ENCODE peak calls at places on chromosomes 4 and X, in four cellular contexts. V is pancreas, U is dorsolateral prefrontal cortex, E is Panc1. H is an unnamed sample.

GRCh38 chrX:130081421-130082045 is 28.8 kb downstream of the ELF4 start:
- DNase-seq in E (no peak), U (no peak), V (no peak), H (no peak)

GRCh38 chrX:118254611-118255010 is 91.3 kb upstream of the WDR44 start:
- DNase-seq in V (no peak), E (peak), U (no peak), H (peak)

GRCh38 chr4:14294611-14295010 is 667.1 kb upstream of the BOD1L1 start:
- DNase-seq in V (no peak), E (no peak), U (no peak), H (no peak)

GRCh38 chr4:13243152-13243551 is 241.0 kb downstream of the RAB28 start:
- DNase-seq in E (no peak), V (no peak), U (no peak), H (no peak)

GRCh38 chr4:37763164-37763444 is 63.4 kb upstream of the PGM2 start:
- DNase-seq in V (no peak), U (no peak), E (no peak), H (no peak)

GRCh38 chr4:54092800-54093608 is 7.0 kb upstream of the GSX2 start:
- DNase-seq in E (no peak), U (no peak), V (no peak), H (no peak)

GRCh38 chr4:177266492-177266891 is 43.2 kb upstream of the NEIL3 start:
- DNase-seq in V (no peak), U (no peak), E (no peak), H (no peak)

GRCh38 chr4:14504162-14504561 is 498.1 kb upstream of the CPEB2 start:
- DNase-seq in U (no peak), E (no peak), V (no peak), H (no peak)

GRCh38 chr4:47814896-47815295 is 23.0 kb downstream of the CORIN start:
- DNase-seq in U (no peak), V (no peak), E (no peak), H (no peak)

GRCh38 chrX:139931646-139932076 is 1.2 kb downstream of the ATP11C start:
- DNase-seq in V (no peak), E (no peak), U (peak), H (no peak)

GRCh38 chr4:77777135-77777777 is 41.9 kb downstream of the CNOT6L start:
- DNase-seq in U (no peak), V (no peak), E (no peak), H (no peak)

GRCh38 chrX:126027229-126027628 is 138.9 kb downstream of the DCAF12L2 start:
- DNase-seq in E (no peak), V (no peak), U (no peak), H (no peak)

GRCh38 chrX:119784747-119785446 is 6.5 kb downstream of the RPL39 start:
- DNase-seq in V (peak), U (no peak), E (peak), H (peak)

GRCh38 chrX:56107320-56107719 is 124.8 kb upstream of the KLF8 start:
- DNase-seq in U (no peak), V (no peak), E (no peak), H (no peak)

GRCh38 chr4:184757810-184758209 is 23.9 kb upstream of the CENPU start:
- DNase-seq in U (no peak), E (no peak), V (no peak), H (no peak)

GRCh38 chr4:48683784-48684666 is 96.1 kb downstream of the FRYL start:
- DNase-seq in E (no peak), V (no peak), U (no peak), H (no peak)

GRCh38 chr4:4430492-4431195 is 43.7 kb downstream of the NSG1 start:
- DNase-seq in U (no peak), E (peak), V (no peak), H (peak)

GRCh38 chrX:16465081-16465876 is 184.7 kb upstream of the S100G start:
- DNase-seq in U (no peak), V (no peak), E (no peak), H (no peak)

GRCh38 chr4:159787901-159788300 is 685.0 kb downstream of the RAPGEF2 start:
- DNase-seq in E (no peak), U (no peak), V (no peak), H (no peak)

GRCh38 chrX:144586756-144587155 is 660.5 kb upstream of the SPANXN1 start:
- DNase-seq in V (no peak), E (no peak), U (no peak), H (no peak)

GRCh38 chr4:52037730-52038108 is 380 bp downstream of the SGCB start:
- DNase-seq in U (peak), V (no peak), E (no peak), H (no peak)

GRCh38 chr4:162015090-162015489 is 148.7 kb downstream of the FSTL5 start:
- DNase-seq in E (no peak), V (no peak), U (no peak), H (no peak)

GRCh38 chr4:89140168-89140759 is 28.9 kb downstream of the TIGD2 start:
- DNase-seq in V (no peak), E (no peak), U (no peak), H (no peak)

GRCh38 chr4:42655921-42656735 is 777 bp downstream of the ATP8A1 start:
- DNase-seq in U (peak), E (no peak), V (peak), H (peak)

DNA sequence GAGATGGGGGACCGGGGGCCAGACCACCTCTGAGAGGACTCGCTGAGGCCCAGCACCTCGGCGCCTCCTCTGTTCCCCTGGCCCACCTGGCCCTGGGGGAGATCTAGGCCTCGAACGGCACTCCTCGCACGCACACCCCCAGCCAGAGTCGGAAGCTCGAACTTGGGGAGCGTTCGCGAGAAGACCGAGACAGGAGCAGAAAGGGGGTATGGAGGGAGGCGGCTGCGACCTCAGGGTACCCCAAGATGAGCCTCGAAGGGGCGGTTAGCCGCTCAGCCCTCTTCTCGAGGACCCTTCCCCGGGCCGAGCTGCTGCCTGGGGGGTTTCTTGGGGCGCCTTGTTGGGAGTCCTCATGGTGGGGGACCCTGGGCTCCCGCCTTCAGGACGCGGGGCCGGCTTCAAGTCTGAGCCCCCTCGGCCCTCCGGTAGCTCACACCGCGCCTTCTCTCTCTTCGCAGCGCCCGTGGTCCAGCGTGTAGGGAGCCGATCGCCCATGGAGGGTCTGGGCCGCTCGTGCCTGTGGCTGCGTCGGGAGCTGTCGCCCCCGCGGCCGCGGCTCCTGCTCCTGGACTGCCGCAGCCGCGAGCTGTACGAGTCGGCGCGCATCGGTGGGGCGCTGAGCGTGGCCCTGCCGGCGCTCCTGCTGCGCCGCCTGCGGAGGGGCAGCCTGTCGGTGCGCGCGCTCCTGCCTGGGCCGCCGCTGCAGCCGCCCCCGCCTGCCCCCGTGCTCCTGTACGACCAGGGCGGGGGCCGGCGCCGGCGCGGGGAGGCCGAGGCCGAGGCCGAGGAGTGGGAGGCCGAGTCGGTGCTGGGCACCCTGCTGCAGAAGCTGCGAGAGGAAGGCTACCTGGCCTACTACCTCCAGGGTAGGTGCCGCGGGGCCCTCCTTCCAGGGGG is 706 bp downstream of the DUSP9 start:
- DNase-seq in E (no peak), V (peak), U (peak), H (no peak)
- H3K4me3 ChIP-seq in E (peak), V (no peak), U (peak), H (no peak)

DNA sequence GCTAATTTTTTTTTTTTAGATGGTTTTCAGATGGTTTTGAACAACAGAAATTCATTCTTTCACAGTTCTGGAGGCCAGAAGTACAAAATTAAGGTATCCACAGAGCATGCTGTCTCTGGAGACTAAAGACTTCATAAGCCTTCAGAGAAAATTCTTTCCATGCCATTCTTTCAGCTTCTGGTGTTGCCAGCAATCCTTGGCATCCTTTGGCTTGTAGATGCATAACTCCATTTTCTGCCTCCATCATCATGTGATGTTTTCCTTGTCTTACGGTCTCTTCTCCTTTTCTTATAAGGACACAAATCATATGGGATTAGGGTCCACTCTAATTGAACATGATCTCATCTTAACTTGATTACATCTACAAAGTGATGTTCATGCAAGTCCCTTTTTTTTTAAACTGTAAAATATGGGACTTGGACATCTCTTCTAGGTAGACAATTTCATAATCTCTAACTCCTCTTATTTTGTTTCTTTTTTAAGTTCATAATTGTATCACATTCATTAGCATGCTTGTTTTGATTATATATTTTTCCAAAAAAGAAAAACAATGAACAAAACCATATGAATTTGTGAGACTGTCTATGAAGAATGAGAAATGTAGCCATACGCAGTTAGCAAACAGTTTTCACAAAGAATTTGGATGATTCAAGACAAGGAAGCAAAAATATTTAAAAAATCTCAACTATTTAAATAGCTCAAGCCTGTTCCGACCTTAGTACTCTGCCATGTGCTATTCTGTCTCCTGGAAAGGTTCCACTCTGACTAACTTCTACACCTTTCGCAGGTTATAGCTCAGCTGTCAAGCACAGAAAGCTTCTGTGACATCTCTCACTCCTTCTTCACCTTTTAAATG is 53.1 kb upstream of the GIMD1 start:
- DNase-seq in U (no peak), V (no peak), E (no peak), H (no peak)
- H3K27ac ChIP-seq in U (no peak), V (no peak), E (no peak), H (no peak)

GRCh38 chrX:105210258-105210657 is 10.2 kb downstream of the TEX13A start:
- DNase-seq in E (no peak), V (no peak), U (no peak), H (no peak)
- TF ChIP-seq CTCF in E (peak), V (no peak), U (no peak), H (no peak)

GRCh38 chrX:150507251-150507856 is 61.1 kb upstream of the MTM1 start:
- DNase-seq in U (no peak), V (peak), E (no peak), H (no peak)
- H3K4me3 ChIP-seq in U (no peak), V (no peak), E (no peak), H (no peak)

DNA sequence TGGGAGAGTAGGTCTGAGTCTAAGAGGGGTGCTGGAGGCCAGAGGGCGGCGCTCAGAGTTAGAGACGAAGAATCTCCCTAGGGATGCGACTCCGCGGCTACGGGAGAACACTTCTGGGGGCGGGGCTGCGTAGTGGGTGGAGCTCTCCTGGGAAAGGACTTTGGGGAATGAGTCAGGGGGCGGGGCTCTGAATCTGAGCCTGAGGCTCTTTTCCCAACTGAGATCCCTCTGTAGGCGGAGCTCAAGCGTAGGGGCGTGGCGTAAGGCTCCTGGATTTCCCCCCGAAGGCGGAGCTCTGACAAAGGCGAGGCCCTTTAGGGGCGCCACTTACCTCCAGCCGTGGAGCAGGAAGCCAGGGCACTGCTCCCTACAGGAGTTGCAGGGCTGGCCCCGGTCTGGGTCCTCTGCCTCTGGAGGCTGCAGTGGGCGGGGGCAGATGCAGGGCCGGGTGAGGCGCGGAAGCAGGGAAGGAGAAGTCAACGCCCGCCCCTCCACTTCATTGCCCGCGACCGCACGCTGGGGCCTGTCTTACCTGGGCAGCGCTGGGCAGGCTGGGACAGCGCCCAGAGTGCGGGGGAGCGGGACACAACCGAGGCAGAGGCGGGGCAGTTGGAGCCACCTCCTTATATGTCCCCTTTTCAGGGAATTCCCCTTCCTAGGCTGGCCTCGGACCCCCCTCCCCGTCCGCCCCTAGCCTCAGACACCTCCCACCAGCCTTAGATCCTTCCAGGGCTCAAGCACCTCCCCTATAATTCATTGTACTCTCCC is 1.7 kb downstream of the PRICKLE3 start:
- DNase-seq in U (peak), E (peak), V (peak), H (no peak)
- H3K27ac ChIP-seq in U (no peak), E (peak), V (peak), H (no peak)